ENCODE peak calls at places on chromosomes 2 and 18, in five cellular contexts. One of them, this sample, is unnamed. For H3K4me1 and H4K20me1, the result is how much of the 10 kb centered on the place peaks cover.

GRCh38 chr2:239400000-239400831 is 604 bp downstream of the HDAC4 start:
- DNase-seq in endothelial cell of umbilical vein: no peak
- DNase-seq in fibroblast of lung: peak
- DNase-seq in K562: peak
- DNase-seq in HepG2: peak
- DNase-seq in this sample: peak

GRCh38 chr2:238238766-238239551 is 879 bp downstream of the HES6 start:
- DNase-seq in endothelial cell of umbilical vein: no peak
- DNase-seq in fibroblast of lung: no peak
- DNase-seq in K562: peak
- DNase-seq in HepG2: no peak
- DNase-seq in this sample: peak

GRCh38 chr2:52558265-52558664 is 1209.3 kb upstream of the CHAC2 start:
- DNase-seq in endothelial cell of umbilical vein: no peak
- DNase-seq in fibroblast of lung: no peak
- DNase-seq in K562: no peak
- DNase-seq in HepG2: no peak
- DNase-seq in this sample: no peak

GRCh38 chr18:13617826-13618515 is 108.4 kb downstream of the FAM210A start:
- DNase-seq in endothelial cell of umbilical vein: no peak
- DNase-seq in fibroblast of lung: no peak
- DNase-seq in K562: no peak
- DNase-seq in HepG2: no peak
- DNase-seq in this sample: no peak

GRCh38 chr2:216871333-216871934 is 11.6 kb upstream of the TNP1 start:
- DNase-seq in endothelial cell of umbilical vein: no peak
- DNase-seq in fibroblast of lung: no peak
- DNase-seq in K562: no peak
- DNase-seq in HepG2: peak
- DNase-seq in this sample: no peak

GRCh38 chr2:81324046-81324445 is 1019.5 kb upstream of the LRRTM1 start:
- DNase-seq in endothelial cell of umbilical vein: no peak
- DNase-seq in fibroblast of lung: peak
- DNase-seq in K562: no peak
- DNase-seq in HepG2: peak
- DNase-seq in this sample: peak

GRCh38 chr2:11397513-11397912 is 53.1 kb upstream of the ROCK2 start:
- DNase-seq in endothelial cell of umbilical vein: no peak
- DNase-seq in fibroblast of lung: no peak
- DNase-seq in K562: no peak
- DNase-seq in HepG2: no peak
- DNase-seq in this sample: no peak

GRCh38 chr2:10647886-10648605 is 41.7 kb downstream of the NOL10 start:
- DNase-seq in endothelial cell of umbilical vein: no peak
- DNase-seq in fibroblast of lung: no peak
- DNase-seq in K562: no peak
- DNase-seq in HepG2: no peak
- DNase-seq in this sample: no peak

GRCh38 chr2:105866439-105867170 is 121.9 kb downstream of the NCK2 start:
- DNase-seq in endothelial cell of umbilical vein: no peak
- DNase-seq in fibroblast of lung: peak
- DNase-seq in K562: no peak
- DNase-seq in HepG2: no peak
- DNase-seq in this sample: no peak

GRCh38 chr2:156083707-156084494 is 248.6 kb downstream of the NR4A2 start:
- DNase-seq in endothelial cell of umbilical vein: no peak
- DNase-seq in fibroblast of lung: no peak
- DNase-seq in K562: peak
- DNase-seq in HepG2: no peak
- DNase-seq in this sample: no peak

GRCh38 chr2:198287706-198288105 is 483.3 kb downstream of the PLCL1 start:
- DNase-seq in endothelial cell of umbilical vein: no peak
- DNase-seq in fibroblast of lung: no peak
- DNase-seq in K562: no peak
- DNase-seq in HepG2: no peak
- DNase-seq in this sample: no peak

GRCh38 chr2:134601266-134601665 is 117.5 kb downstream of the TMEM163 start:
- DNase-seq in endothelial cell of umbilical vein: no peak
- DNase-seq in fibroblast of lung: no peak
- DNase-seq in K562: no peak
- DNase-seq in HepG2: no peak
- DNase-seq in this sample: no peak

GRCh38 chr2:105796791-105797190 is 52.1 kb downstream of the NCK2 start:
- DNase-seq in endothelial cell of umbilical vein: no peak
- DNase-seq in fibroblast of lung: no peak
- DNase-seq in K562: no peak
- DNase-seq in HepG2: no peak
- DNase-seq in this sample: no peak

GRCh38 chr18:13661051-13661778 is 65.1 kb downstream of the FAM210A start:
- DNase-seq in endothelial cell of umbilical vein: no peak
- DNase-seq in fibroblast of lung: no peak
- DNase-seq in K562: no peak
- DNase-seq in HepG2: no peak
- DNase-seq in this sample: no peak

GRCh38 chr2:241272298-241272721 is 43.2 kb downstream of the HDLBP start:
- DNase-seq in endothelial cell of umbilical vein: peak
- DNase-seq in fibroblast of lung: peak
- DNase-seq in K562: peak
- DNase-seq in HepG2: no peak
- DNase-seq in this sample: peak

GRCh38 chr2:111652681-111653080 is 231.3 kb downstream of the ANAPC1 start:
- DNase-seq in endothelial cell of umbilical vein: no peak
- DNase-seq in fibroblast of lung: no peak
- DNase-seq in K562: no peak
- DNase-seq in HepG2: no peak
- DNase-seq in this sample: no peak

GRCh38 chr2:111653103-111653624 is 230.8 kb downstream of the ANAPC1 start:
- DNase-seq in endothelial cell of umbilical vein: no peak
- DNase-seq in fibroblast of lung: no peak
- DNase-seq in K562: no peak
- DNase-seq in HepG2: no peak
- DNase-seq in this sample: no peak

GRCh38 chr2:111652038-111652437 is 232.0 kb downstream of the ANAPC1 start:
- DNase-seq in endothelial cell of umbilical vein: no peak
- DNase-seq in fibroblast of lung: no peak
- DNase-seq in K562: no peak
- DNase-seq in HepG2: no peak
- DNase-seq in this sample: no peak

GRCh38 chr2:111654829-111655228 is 229.2 kb downstream of the ANAPC1 start:
- DNase-seq in endothelial cell of umbilical vein: no peak
- DNase-seq in fibroblast of lung: no peak
- DNase-seq in K562: no peak
- DNase-seq in HepG2: no peak
- DNase-seq in this sample: no peak

GRCh38 chr2:111653913-111654312 is 230.1 kb downstream of the ANAPC1 start:
- DNase-seq in endothelial cell of umbilical vein: no peak
- DNase-seq in fibroblast of lung: no peak
- DNase-seq in K562: no peak
- DNase-seq in HepG2: no peak
- DNase-seq in this sample: no peak
- H3K4me1 ChIP-seq in endothelial cell of umbilical vein: under half
- H3K4me1 ChIP-seq in fibroblast of lung: under half
- H3K4me1 ChIP-seq in K562: under half
- H3K4me1 ChIP-seq in HepG2: under half
- H3K4me1 ChIP-seq in this sample: under half

DNA sequence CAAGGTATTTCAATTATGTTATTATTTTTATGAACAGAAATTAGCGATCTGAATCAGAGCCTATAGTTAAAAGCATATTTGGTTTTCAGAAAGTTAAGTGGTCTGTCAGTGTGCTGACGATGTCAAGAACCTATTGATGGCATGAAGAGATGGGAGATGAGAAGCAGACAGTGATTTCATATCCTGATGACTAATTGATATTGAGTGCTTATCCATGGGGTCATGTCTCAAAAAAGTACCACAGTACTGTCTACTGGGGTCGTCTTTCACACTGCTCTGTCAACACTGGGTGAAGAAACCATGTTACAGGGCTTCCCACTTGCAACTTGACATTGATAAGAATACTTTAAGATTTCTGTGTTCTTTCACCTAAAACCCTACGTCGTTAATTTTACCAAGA is 297.1 kb downstream of the AFF3 start:
- DNase-seq in endothelial cell of umbilical vein: no peak
- DNase-seq in fibroblast of lung: no peak
- DNase-seq in K562: no peak
- DNase-seq in HepG2: no peak
- DNase-seq in this sample: no peak
- H4K20me1 ChIP-seq in endothelial cell of umbilical vein: under half
- H4K20me1 ChIP-seq in fibroblast of lung: under half
- H4K20me1 ChIP-seq in K562: under half
- H4K20me1 ChIP-seq in HepG2: under half
- H4K20me1 ChIP-seq in this sample: under half

DNA sequence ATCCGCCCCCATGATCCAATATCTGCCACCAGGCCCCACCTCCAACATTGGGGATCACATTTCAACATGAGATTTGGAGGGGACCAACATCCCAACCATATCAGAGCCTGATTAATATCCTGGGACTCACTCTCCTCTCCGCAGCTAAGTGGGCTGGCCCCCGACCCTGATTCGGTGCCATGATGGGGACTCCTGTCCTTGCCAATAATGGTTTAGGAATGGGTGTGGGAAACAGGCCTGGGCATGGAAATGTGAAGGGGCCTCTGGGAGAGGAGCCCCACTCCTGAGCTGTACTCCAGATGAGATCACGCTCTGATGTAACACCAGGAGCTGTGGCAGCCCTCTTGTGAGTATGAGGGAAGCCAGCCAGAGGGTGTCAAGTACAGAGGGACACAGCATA is 77.3 kb upstream of the SMAD7 start:
- DNase-seq in endothelial cell of umbilical vein: no peak
- DNase-seq in fibroblast of lung: no peak
- DNase-seq in K562: no peak
- DNase-seq in HepG2: no peak
- DNase-seq in this sample: no peak
- H3K4me1 ChIP-seq in endothelial cell of umbilical vein: under half
- H3K4me1 ChIP-seq in fibroblast of lung: under half
- H3K4me1 ChIP-seq in K562: under half
- H3K4me1 ChIP-seq in HepG2: under half
- H3K4me1 ChIP-seq in this sample: under half

DNA sequence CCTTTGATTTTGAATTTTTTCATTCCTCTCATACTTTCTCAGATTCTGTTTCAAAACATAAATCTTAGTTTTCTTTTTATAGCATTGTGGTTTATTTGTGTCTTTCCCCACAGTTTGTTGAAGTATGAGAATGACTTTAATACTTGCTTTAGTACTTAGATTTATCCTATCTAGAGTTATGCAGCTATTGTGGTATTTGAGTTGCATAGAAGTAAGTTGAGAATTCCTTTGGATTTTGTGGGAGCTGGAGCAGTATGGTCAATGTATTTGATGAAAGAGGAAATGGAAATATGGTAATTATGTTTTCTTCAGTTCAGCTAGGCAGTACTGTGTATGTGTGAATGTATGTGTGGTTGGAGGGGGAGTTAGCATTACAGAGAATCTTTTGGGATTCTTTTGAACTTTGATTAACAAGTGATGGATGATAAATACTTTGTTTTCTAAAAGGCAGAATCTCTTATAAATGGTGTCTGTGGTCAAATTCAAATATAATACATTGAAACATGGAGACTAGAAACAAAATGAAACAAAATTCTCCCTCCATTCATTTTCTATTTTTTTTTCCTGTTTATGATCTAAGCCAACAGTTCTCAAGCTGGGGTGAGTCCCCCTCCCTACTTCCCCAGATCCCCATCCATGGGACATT is 3.0 kb downstream of the ACVR2A start:
- DNase-seq in endothelial cell of umbilical vein: no peak
- DNase-seq in fibroblast of lung: no peak
- DNase-seq in K562: no peak
- DNase-seq in HepG2: no peak
- DNase-seq in this sample: no peak
- H4K20me1 ChIP-seq in endothelial cell of umbilical vein: under half
- H4K20me1 ChIP-seq in fibroblast of lung: under half
- H4K20me1 ChIP-seq in K562: under half
- H4K20me1 ChIP-seq in HepG2: under half
- H4K20me1 ChIP-seq in this sample: under half

This sample was measured in H9.